ENCODE peak calls at places on chromosomes 1 and 21, in nine cellular contexts. Y, T, I, S, C, V, W, U and D are unnamed samples.

GRCh38 chr1:223081181-223081994 is 61.7 kb downstream of the TLR5 start:
- DNase-seq in Y (peak), V (peak), U (peak), C (peak), I (peak), S (peak), W (peak), T (peak), D (peak)

GRCh38 chr1:32963746-32964460 is 706 bp downstream of the RNF19B start:
- DNase-seq in W (no peak), T (peak), S (peak), V (peak), I (peak), U (peak), C (no peak), Y (peak), D (no peak)

GRCh38 chr1:8009043-8010002 is 16.8 kb downstream of the ERRFI1 start:
- DNase-seq in C (no peak), S (no peak), V (no peak), U (no peak), T (no peak), W (peak), I (no peak), Y (no peak), D (no peak)

GRCh38 chr1:100606438-100606837 is 68.5 kb downstream of the GPR88 start:
- DNase-seq in I (peak), W (peak), C (no peak), V (peak), U (no peak), Y (peak), S (peak), T (peak), D (no peak)

GRCh38 chr1:48571303-48571987 is 99.4 kb upstream of the SPATA6 start:
- DNase-seq in S (no peak), W (no peak), I (no peak), Y (no peak), T (no peak), U (no peak), C (no peak), V (no peak), D (no peak)

GRCh38 chr1:227780101-227781044 is 35.1 kb upstream of the PRSS38 start:
- DNase-seq in W (no peak), U (no peak), T (no peak), C (no peak), S (no peak), I (peak), Y (no peak), V (no peak), D (no peak)

GRCh38 chr21:33011462-33011861 is 14.3 kb upstream of the OLIG2 start:
- DNase-seq in T (no peak), S (peak), I (no peak), C (no peak), W (peak), U (no peak), Y (peak), V (peak), D (no peak)

GRCh38 chr1:183733610-183734219 is 71.2 kb upstream of the RGL1 start:
- DNase-seq in V (no peak), S (no peak), W (no peak), U (no peak), C (no peak), T (no peak), Y (no peak), I (no peak), D (no peak)

GRCh38 chr21:41321908-41322495 is 5.4 kb downstream of the FAM3B start:
- DNase-seq in C (no peak), U (no peak), T (no peak), I (no peak), W (no peak), Y (no peak), S (no peak), V (no peak), D (no peak)

GRCh38 chr1:54273092-54273836 is 73.3 kb downstream of the MRPL37 start:
- DNase-seq in U (no peak), C (peak), I (peak), V (peak), T (peak), S (peak), Y (no peak), W (peak), D (peak)

GRCh38 chr1:107135466-107135865 is 5.4 kb upstream of the NTNG1 start:
- DNase-seq in W (peak), V (peak), C (no peak), S (peak), T (no peak), Y (peak), U (peak), I (no peak), D (no peak)

GRCh38 chr1:119611701-119612113 is 36.4 kb downstream of the ZNF697 start:
- DNase-seq in I (peak), V (peak), C (peak), Y (peak), U (peak), S (peak), T (peak), W (peak), D (peak)

GRCh38 chr1:214332950-214333798 is 52.2 kb downstream of the SMYD2 start:
- DNase-seq in Y (peak), C (peak), I (peak), W (peak), T (peak), V (peak), U (peak), S (peak), D (no peak)

GRCh38 chr1:211493133-211493864 is 1.3 kb upstream of the RD3 start:
- DNase-seq in V (no peak), U (no peak), C (no peak), Y (no peak), W (no peak), T (no peak), I (no peak), S (no peak), D (no peak)

GRCh38 chr1:96010000-96010399 is 711.6 kb upstream of the PTBP2 start:
- DNase-seq in S (no peak), T (no peak), U (no peak), W (no peak), V (no peak), I (no peak), Y (no peak), C (no peak), D (no peak)

GRCh38 chr1:105100102-105100501 is 1350.4 kb downstream of the AMY1C start:
- DNase-seq in I (no peak), V (no peak), T (no peak), C (no peak), S (no peak), Y (no peak), U (no peak), W (no peak), D (no peak)

GRCh38 chr1:980602-981395 is 1.1 kb downstream of the PERM1 start:
- DNase-seq in I (peak), C (no peak), Y (no peak), V (no peak), T (no peak), S (no peak), W (no peak), U (no peak), D (no peak)

GRCh38 chr1:212186427-212187207 is 98.6 kb upstream of the PPP2R5A start:
- DNase-seq in Y (no peak), W (no peak), C (no peak), T (peak), S (no peak), U (peak), I (no peak), V (peak), D (no peak)

GRCh38 chr1:52210044-52210443 is 68.2 kb downstream of the ZFYVE9 start:
- DNase-seq in Y (peak), S (no peak), U (no peak), T (no peak), C (no peak), V (no peak), W (no peak), I (no peak), D (no peak)

GRCh38 chr1:204350857-204351573 is 8.7 kb downstream of the PLEKHA6 start:
- DNase-seq in W (peak), U (no peak), C (peak), S (peak), V (no peak), Y (no peak), T (peak), I (peak), D (no peak)

GRCh38 chr1:184041731-184042130 is 4.2 kb upstream of the COLGALT2 start:
- DNase-seq in Y (no peak), T (no peak), S (no peak), W (no peak), U (no peak), V (no peak), C (no peak), I (no peak), D (no peak)

GRCh38 chr1:221611930-221612777 is 129.7 kb downstream of the DUSP10 start:
- DNase-seq in Y (peak), V (peak), S (peak), I (peak), W (peak), U (no peak), C (no peak), T (peak), D (no peak)

GRCh38 chr1:48219803-48220202 is 2.7 kb upstream of the SLC5A9 start:
- DNase-seq in U (no peak), W (no peak), I (no peak), V (no peak), Y (no peak), S (no peak), C (no peak), T (no peak), D (no peak)

GRCh38 chr21:29647353-29647781 is 292.4 kb downstream of the GRIK1 start:
- DNase-seq in C (no peak), T (no peak), V (no peak), Y (no peak), W (peak), U (no peak), I (no peak), S (no peak), D (no peak)

GRCh38 chr1:168112673-168113305 is 23.9 kb downstream of the GPR161 start:
- DNase-seq in C (no peak), U (no peak), W (peak), S (peak), I (no peak), Y (peak), V (peak), T (no peak), D (no peak)

GRCh38 chr1:248840946-248841345 is 2.9 kb downstream of the ZNF672 start:
- DNase-seq in V (no peak), W (peak), U (no peak), T (no peak), Y (no peak), S (peak), C (no peak), I (no peak), D (no peak)

GRCh38 chr1:9166289-9167235 is 37.7 kb upstream of the GPR157 start:
- DNase-seq in S (peak), I (no peak), T (no peak), V (no peak), W (peak), Y (no peak), U (no peak), C (no peak), D (no peak)

GRCh38 chr1:145898756-145899155 is 11.1 kb downstream of the ITGA10 start:
- DNase-seq in T (no peak), I (no peak), S (no peak), W (no peak), U (no peak), C (no peak), V (no peak), Y (no peak), D (no peak)

GRCh38 chr1:248324468-248324867 is at the start of gene OR2M7:
- DNase-seq in T (no peak), U (no peak), I (no peak), W (no peak), Y (no peak), S (no peak), C (no peak), V (no peak), D (no peak)

DNA sequence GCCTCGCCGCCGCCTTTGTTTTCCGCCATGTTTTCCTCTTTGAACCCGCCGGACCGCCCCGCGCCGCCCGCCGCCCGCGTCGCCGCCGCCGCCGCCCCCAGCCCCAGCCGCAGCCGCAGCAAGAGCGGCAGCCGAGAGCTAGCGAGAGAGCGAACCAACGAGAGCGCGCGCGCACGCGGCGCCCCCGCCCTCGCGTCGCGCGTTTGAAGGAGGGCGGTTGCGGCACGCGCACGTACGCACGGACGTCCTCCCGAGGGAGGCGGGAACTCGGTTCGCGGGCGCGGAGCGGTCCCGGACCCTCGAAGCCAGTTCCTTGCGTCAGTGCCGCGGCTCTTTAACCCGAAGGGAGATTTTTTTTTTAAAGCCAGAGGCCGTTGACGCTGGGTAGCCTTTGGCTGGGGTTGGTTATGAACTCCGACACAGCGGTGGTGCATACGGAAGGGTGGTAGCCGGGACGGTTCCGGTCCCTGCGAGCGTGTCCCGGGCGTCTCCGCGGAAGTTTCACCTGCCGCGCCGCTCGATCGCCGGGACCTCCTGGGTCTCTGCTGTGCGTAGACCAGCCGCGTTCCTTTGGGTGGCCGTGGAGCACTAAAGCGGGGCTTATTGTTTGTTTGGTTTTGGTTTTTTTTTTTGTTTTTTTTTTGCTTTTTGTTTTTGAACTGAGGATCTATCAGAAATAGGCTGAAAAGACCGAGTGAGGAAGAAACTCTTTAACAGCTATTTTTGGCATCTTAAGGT is at the start of gene TRIM33:
- DNase-seq in C (peak), S (peak), W (peak), I (peak), V (peak), T (peak), Y (peak), U (peak), D (peak)
- TF ChIP-seq CTCF in C (no peak), S (no peak), W (no peak), I (no peak), V (no peak), T (no peak), Y (no peak), U (no peak), D (no peak)

DNA sequence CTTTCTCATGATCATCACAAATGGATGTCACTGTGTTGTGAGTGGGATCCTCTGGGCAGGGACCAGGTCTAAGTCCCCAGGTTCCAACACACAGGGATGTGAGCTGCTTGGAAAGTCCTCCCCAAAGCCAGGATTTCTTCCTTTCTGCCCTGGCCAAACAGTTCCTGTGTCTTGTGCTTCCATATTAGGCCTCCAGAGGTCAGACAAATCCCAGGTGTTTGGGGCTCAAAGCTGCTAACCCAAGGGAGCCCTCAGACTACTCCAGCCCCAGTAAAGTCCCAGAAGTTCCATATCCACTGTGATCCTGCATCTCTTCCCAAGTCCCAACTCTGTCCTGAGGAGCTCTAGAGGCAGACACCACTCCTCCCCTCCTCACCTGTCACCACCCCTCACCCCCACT is 27.7 kb upstream of the MAGOH start:
- DNase-seq in U (no peak), V (peak), I (no peak), T (no peak), S (no peak), Y (peak), W (no peak), C (no peak), D (no peak)
- TF ChIP-seq CTCF in U (no peak), V (no peak), I (no peak), T (peak), S (peak), Y (peak), W (peak), C (no peak), D (peak)

DNA sequence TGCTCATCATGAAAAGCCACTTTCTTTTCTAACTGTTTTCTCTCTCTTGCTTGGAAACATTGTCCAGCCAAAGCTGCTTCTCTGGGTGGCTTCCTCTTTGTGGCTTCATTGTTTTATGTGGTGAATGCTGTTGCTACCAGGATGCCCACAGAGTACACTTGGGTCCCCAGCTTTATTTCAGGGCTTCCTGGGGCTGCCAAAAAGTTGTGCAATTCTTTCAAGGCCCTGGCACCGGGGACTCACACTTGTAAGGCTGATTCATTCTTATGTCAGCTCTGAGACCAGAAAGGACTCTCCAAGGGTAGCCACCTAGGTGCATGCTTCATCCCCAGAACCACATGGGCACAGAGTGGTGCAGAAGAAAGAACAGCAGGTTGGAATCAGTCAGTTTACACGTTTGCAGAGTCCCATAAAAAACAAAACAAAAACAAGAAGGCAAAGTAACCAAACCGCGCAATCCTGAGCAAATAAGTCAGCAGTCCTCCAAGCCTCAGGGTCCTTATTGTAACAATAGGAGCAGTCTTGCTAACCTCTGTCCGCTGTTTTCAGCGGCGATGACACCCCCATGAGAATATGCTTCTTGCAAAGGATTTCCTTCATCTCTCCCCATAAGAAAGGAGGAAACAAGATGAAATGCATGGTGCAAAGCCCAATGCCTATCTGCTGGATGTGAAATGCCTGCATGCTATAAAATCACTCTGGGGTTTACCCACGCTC is 89.9 kb upstream of the SSX2IP start:
- DNase-seq in S (peak), T (no peak), V (no peak), W (peak), U (no peak), I (no peak), Y (peak), C (no peak), D (no peak)
- TF ChIP-seq CTCF in S (no peak), T (no peak), V (no peak), W (no peak), U (no peak), I (no peak), Y (no peak), C (no peak), D (no peak)

GRCh38 chr1:23405946-23406345 is 18.6 kb downstream of the TCEA3 start:
- DNase-seq in S (no peak), C (no peak), T (no peak), I (no peak), V (no peak), Y (no peak), U (no peak), W (no peak), D (no peak)
- TF ChIP-seq CTCF in S (no peak), C (no peak), T (no peak), I (no peak), V (no peak), Y (no peak), U (no peak), W (no peak), D (no peak)

GRCh38 chr1:159205225-159205624 is 550 bp downstream of the ACKR1 start:
- DNase-seq in I (no peak), T (no peak), U (no peak), S (no peak), W (no peak), Y (no peak), C (no peak), V (no peak), D (no peak)
- TF ChIP-seq CTCF in I (no peak), T (no peak), U (no peak), S (no peak), W (no peak), Y (no peak), C (no peak), V (no peak), D (no peak)

GRCh38 chr21:16587671-16588379 is 858.0 kb downstream of the USP25 start:
- DNase-seq in T (no peak), V (no peak), U (no peak), W (peak), C (no peak), Y (peak), I (no peak), S (peak), D (no peak)
- TF ChIP-seq CTCF in T (no peak), V (no peak), U (no peak), W (no peak), C (no peak), Y (no peak), I (no peak), S (no peak), D (no peak)